ENCODE peak calls at places on chromosome 5, in eight cellular contexts. X, E, Z, U, J, F, M and I are unnamed samples.

GRCh38 chr5:141567513-141568117 is 51.2 kb downstream of the DIAPH1 start:
- DNase-seq in X (no peak), E (no peak), Z (no peak), U (no peak), J (no peak), F (no peak), M (no peak), I (no peak)

GRCh38 chr5:56155085-56155484 is 78.0 kb downstream of the ANKRD55 start:
- DNase-seq in X (no peak), E (no peak), Z (no peak), U (no peak), J (no peak), F (no peak), M (no peak), I (no peak)

GRCh38 chr5:79518718-79519117 is 4.8 kb upstream of the HOMER1 start:
- DNase-seq in X (no peak), E (no peak), Z (no peak), U (no peak), J (no peak), F (no peak), M (no peak), I (no peak)

GRCh38 chr5:150436141-150436680 is 13.3 kb downstream of the RPS14 start:
- DNase-seq in X (peak; percentile 74), E (peak; percentile 96), Z (peak; percentile 92), U (peak; percentile 88), J (peak; percentile 97), F (peak; percentile 90), M (peak; percentile 91), I (peak; percentile 92)

GRCh38 chr5:160835376-160835775 is 16.6 kb downstream of the ATP10B start:
- DNase-seq in X (no peak), E (no peak), Z (no peak), U (no peak), J (no peak), F (no peak), M (no peak), I (no peak)

GRCh38 chr5:140565780-140566095 is 1.1 kb downstream of the SLC35A4 start:
- DNase-seq in X (no peak), E (no peak), Z (no peak), U (no peak), J (no peak), F (no peak), M (no peak), I (no peak)

GRCh38 chr5:53027913-53028312 is 38.8 kb downstream of the ITGA2 start:
- DNase-seq in X (no peak), E (no peak), Z (no peak), U (no peak), J (peak; percentile 68), F (peak; percentile 47), M (no peak), I (no peak)

GRCh38 chr5:142109356-142110045 is 922 bp downstream of the NDFIP1 start:
- DNase-seq in X (no peak), E (no peak), Z (no peak), U (no peak), J (no peak), F (no peak), M (peak; percentile 14), I (peak; percentile 26)

GRCh38 chr5:132264546-132265335 is 7.2 kb downstream of the PDLIM4 start:
- DNase-seq in X (no peak), E (peak; percentile 31), Z (no peak), U (peak; percentile 25), J (no peak), F (no peak), M (no peak), I (no peak)

DNA sequence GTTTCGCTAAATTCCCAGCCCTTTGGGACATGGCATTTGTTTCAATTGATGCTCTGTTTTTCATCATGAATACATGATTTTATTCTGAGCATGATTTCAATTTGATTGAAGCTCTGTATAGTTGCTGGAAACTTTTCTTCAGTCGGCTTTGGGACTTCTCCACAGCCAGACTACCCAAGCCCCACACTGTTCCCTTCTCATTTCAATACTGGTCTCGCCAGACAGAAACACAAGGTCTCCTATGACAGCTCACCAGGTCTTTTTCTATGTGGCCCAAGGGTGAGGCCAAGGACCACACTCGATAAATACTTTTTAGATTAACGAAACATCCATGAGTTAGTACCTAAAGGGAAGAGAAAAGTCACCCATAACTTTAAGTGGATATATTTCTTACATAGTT is 132.2 kb downstream of the ARL15 start:
- DNase-seq in X (no peak), E (no peak), Z (no peak), U (no peak), J (no peak), F (no peak), M (no peak), I (no peak)
- H3K27ac ChIP-seq in X (no peak overlapping the region), E (no peak overlapping the region), Z (peak overlapping the region; percentile 51), U (no peak overlapping the region), J (peak overlapping the region; percentile 5), F (no peak overlapping the region), M (no peak overlapping the region), I (no peak overlapping the region)

GRCh38 chr5:123921193-123921592 is 409.2 kb downstream of the CSNK1G3 start:
- DNase-seq in X (no peak), E (no peak), Z (no peak), U (no peak), J (no peak), F (no peak), M (no peak), I (no peak)
- TF ChIP-seq POLR2A in X (no peak), E (no peak), Z (no peak), U (no peak), J (no peak), F (no peak), M (no peak), I (no peak)

DNA sequence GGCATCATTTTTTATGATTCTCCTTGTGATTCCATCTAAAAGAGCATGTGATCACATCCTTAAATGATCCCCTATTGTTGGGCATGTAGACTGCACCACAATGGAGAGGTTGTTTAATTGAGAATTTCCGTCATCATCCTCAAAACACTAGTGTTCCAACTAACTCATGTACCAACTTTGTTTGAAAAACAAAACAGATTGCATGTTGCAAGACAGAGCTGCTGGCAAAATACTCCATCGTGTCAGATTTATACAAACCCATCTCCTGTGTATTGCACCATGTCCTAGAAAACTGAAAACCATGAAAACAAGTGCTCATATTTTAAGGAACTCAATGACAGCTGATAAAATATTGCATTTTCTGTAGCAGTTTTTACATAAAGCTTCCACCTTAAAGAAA is 603.1 kb upstream of the WWC1 start:
- DNase-seq in X (no peak), E (no peak), Z (no peak), U (no peak), J (no peak), F (no peak), M (no peak), I (no peak)
- H3K27ac ChIP-seq in X (no peak overlapping the region), E (no peak overlapping the region), Z (peak overlapping the region; percentile 10), U (no peak overlapping the region), J (no peak overlapping the region), F (no peak overlapping the region), M (no peak overlapping the region), I (no peak overlapping the region)

GRCh38 chr5:50665091-50665490 is 1.3 kb upstream of the PARP8 start:
- DNase-seq in X (no peak), E (no peak), Z (no peak), U (no peak), J (no peak), F (no peak), M (no peak), I (no peak)

GRCh38 chr5:50663636-50664035 is 2.8 kb upstream of the PARP8 start:
- DNase-seq in X (no peak), E (no peak), Z (no peak), U (peak; percentile 56), J (peak; percentile 76), F (peak; percentile 19), M (no peak), I (no peak)

GRCh38 chr5:50666261-50667078 is at the start of gene PARP8:
- DNase-seq in X (no peak), E (peak; percentile 92), Z (no peak), U (peak; percentile 60), J (peak; percentile 51), F (peak; percentile 26), M (peak; percentile 49), I (peak; percentile 48)

GRCh38 chr5:50667079-50667652 is 729 bp downstream of the PARP8 start:
- DNase-seq in X (no peak), E (peak; percentile 94), Z (peak; percentile 17), U (peak; percentile 77), J (peak; percentile 63), F (peak; percentile 48), M (peak; percentile 57), I (peak; percentile 68)

GRCh38 chr5:50667653-50668403 is 1.4 kb downstream of the PARP8 start:
- DNase-seq in X (no peak), E (peak; percentile 94), Z (no peak), U (peak; percentile 78), J (peak; percentile 71), F (peak; percentile 54), M (peak; percentile 68), I (peak; percentile 74)
- TF ChIP-seq POLR2A in X (no peak), E (peak; percentile 19), Z (no peak), U (peak; percentile 38), J (no peak), F (no peak), M (peak; percentile 69), I (no peak)